ENCODE peak calls at places on chromosomes 16 and 17, in five cellular contexts. M is heart right ventricle, B is BE2C, Z is esophagus muscularis mucosa, K is RWPE2. H is an unnamed sample. For H3K36me3, the result is how much of the 10 kb centered on the place peaks cover.

GRCh38 chr17:68184816-68185436 is 62.9 kb upstream of the AMZ2 start:
- DNase-seq in M (no peak), B (no peak), Z (no peak), K (no peak), H (no peak)

GRCh38 chr17:83012873-83013778 is 66.3 kb upstream of the METRNL start:
- DNase-seq in M (no peak), B (no peak), Z (peak), K (peak), H (peak)

GRCh38 chr16:54067317-54068065 is 219.1 kb downstream of the IRX3 start:
- DNase-seq in M (no peak), B (no peak), Z (no peak), K (no peak), H (no peak)

GRCh38 chr17:73800893-73801292 is 156.6 kb upstream of the SDK2 start:
- DNase-seq in M (no peak), B (no peak), Z (no peak), K (peak), H (no peak)

GRCh38 chr17:78615631-78616030 is 38.4 kb upstream of the DNAH17 start:
- DNase-seq in M (no peak), B (no peak), Z (no peak), K (no peak), H (no peak)

GRCh38 chr17:49589556-49589885 is 13.8 kb downstream of the NXPH3 start:
- DNase-seq in M (no peak), B (no peak), Z (no peak), K (no peak), H (no peak)

GRCh38 chr17:41308918-41309359 is at the start of gene KRTAP16-1:
- DNase-seq in M (no peak), B (no peak), Z (no peak), K (no peak), H (no peak)

GRCh38 chr16:89422905-89423630 is 67.3 kb downstream of the ANKRD11 start:
- DNase-seq in M (no peak), B (no peak), Z (no peak), K (no peak), H (peak)

GRCh38 chr17:28385037-28385797 is 13.7 kb downstream of the SARM1 start:
- DNase-seq in M (no peak), B (no peak), Z (no peak), K (peak), H (no peak)

GRCh38 chr17:29133146-29133713 is 47.0 kb downstream of the MYO18A start:
- DNase-seq in M (no peak), B (no peak), Z (no peak), K (no peak), H (peak)

GRCh38 chr16:26606381-26607150 is 460.2 kb upstream of the C16orf82 start:
- DNase-seq in M (no peak), B (no peak), Z (peak), K (no peak), H (no peak)

GRCh38 chr16:89122322-89122831 is 28.7 kb downstream of the ACSF3 start:
- DNase-seq in M (peak), B (no peak), Z (no peak), K (peak), H (no peak)

GRCh38 chr17:51739245-51739886 is 419.1 kb downstream of the CA10 start:
- DNase-seq in M (no peak), B (no peak), Z (no peak), K (no peak), H (no peak)

GRCh38 chr16:83979456-83979855 is 11.4 kb downstream of the NECAB2 start:
- DNase-seq in M (no peak), B (no peak), Z (no peak), K (no peak), H (no peak)

GRCh38 chr17:39173539-39174274 is 7.7 kb upstream of the ARL5C start:
- DNase-seq in M (no peak), B (no peak), Z (no peak), K (no peak), H (no peak)

GRCh38 chr17:59001158-59001814 is 105.4 kb downstream of the TRIM37 start:
- DNase-seq in M (no peak), B (no peak), Z (no peak), K (no peak), H (no peak)

GRCh38 chr17:41073676-41074075 is 8.0 kb upstream of the KRTAP2-4 start:
- DNase-seq in M (no peak), B (no peak), Z (no peak), K (no peak), H (no peak)

GRCh38 chr16:8944113-8944765 is 19.5 kb downstream of the USP7 start:
- DNase-seq in M (no peak), B (no peak), Z (no peak), K (no peak), H (no peak)

GRCh38 chr16:51165043-51165442 is 14.0 kb upstream of the SALL1 start:
- DNase-seq in M (no peak), B (no peak), Z (no peak), K (no peak), H (no peak)

GRCh38 chr16:56269824-56270684 is 78.8 kb downstream of the GNAO1 start:
- DNase-seq in M (peak), B (peak), Z (no peak), K (no peak), H (peak)

GRCh38 chr17:62787358-62787757 is 20.8 kb downstream of the MARCHF10 start:
- DNase-seq in M (no peak), B (no peak), Z (no peak), K (no peak), H (no peak)

GRCh38 chr17:70327279-70327678 is 157.9 kb downstream of the KCNJ2 start:
- DNase-seq in M (no peak), B (no peak), Z (no peak), K (no peak), H (no peak)

GRCh38 chr17:75535119-75535537 is 9.6 kb downstream of the LLGL2 start:
- DNase-seq in M (no peak), B (no peak), Z (no peak), K (no peak), H (no peak)

GRCh38 chr17:75832164-75832651 is 12.0 kb downstream of the UNC13D start:
- DNase-seq in M (no peak), B (no peak), Z (no peak), K (no peak), H (peak)

GRCh38 chr16:457732-458400 is 32.4 kb downstream of the RAB11FIP3 start:
- DNase-seq in M (no peak), B (peak), Z (no peak), K (no peak), H (peak)

GRCh38 chr16:1792836-1793577 is 498 bp downstream of the IGFALS start:
- DNase-seq in M (no peak), B (no peak), Z (no peak), K (peak), H (no peak)

GRCh38 chr16:67481561-67482259 is 753 bp upstream of the ATP6V0D1 start:
- DNase-seq in M (peak), B (peak), Z (no peak), K (no peak), H (no peak)

GRCh38 chr16:49067776-49068175 is 213.9 kb downstream of the CBLN1 start:
- DNase-seq in M (no peak), B (no peak), Z (peak), K (no peak), H (no peak)

GRCh38 chr16:85752511-85753420 is 1.9 kb upstream of the C16orf74 start:
- DNase-seq in M (peak), B (peak), Z (no peak), K (no peak), H (peak)

DNA sequence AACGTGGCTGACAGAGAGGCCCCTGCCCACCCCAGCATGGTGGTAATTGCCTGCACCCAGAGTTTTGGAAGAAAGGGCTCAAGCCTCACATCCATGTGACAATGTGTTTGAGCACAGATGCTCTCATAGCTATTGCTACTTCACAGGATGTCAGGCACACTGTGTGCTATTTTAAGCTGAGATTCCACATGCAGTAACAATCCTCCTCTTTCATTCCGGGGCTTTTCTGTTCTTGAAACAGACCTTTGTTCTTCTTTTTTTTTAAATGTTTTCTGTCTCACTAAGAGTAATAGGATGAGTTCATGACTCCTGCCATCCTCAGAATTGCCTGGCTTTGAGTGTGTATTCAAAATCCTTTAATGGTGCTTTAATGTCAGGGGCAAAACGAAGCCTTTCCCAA is 198.9 kb downstream of the ABCC12 start:
- DNase-seq in M (no peak), B (no peak), Z (no peak), K (no peak), H (no peak)
- H3K36me3 ChIP-seq in M (under half), B (under half), Z (under half), K (under half), H (under half)

GRCh38 chr17:14196337-14196997 is 40.2 kb downstream of the CDRT15 start:
- DNase-seq in M (no peak), B (no peak), Z (no peak), K (no peak), H (no peak)
- TF ChIP-seq CTCF in M (no peak), B (peak), Z (no peak), K (no peak), H (no peak)

DNA sequence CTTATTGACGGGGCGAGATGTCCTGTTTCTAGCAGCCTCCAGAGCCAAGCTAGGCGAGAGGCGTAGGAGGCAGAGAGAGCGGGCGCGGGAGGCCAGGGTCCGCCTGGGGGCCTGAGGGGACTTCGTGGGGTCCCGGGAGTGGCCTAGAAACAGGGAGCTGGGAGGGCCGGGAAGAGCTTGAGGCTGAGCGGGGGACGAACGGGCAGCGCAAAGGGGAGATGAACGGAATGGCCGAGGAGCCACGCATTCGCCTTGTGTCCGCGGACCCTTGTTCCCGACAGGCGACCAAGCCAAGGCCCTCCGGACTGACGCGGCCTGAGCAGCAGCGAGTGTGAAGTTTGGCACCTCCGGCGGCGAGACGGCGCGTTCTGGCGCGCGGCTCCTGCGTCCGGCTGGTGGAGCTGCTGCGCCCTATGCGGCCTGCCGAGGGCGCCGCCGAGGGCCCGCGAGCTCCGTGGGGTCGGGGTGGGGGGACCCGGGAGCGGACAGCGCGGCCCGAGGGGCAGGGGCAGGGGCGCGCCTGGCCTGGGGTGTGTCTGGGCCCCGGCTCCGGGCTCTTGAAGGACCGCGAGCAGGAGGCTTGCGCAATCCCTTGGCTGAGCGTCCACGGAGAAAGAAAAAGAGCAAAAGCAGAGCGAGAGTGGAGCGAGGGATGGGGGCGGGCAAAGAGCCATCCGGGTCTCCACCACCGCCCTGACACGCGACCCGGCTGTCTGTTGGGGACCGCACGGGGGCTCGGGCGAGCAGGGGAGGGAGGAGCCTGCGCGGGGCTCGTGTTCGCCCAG is 1.2 kb upstream of the CBX4 start:
- DNase-seq in M (peak), B (no peak), Z (no peak), K (no peak), H (peak)
- H3K36me3 ChIP-seq in M (under half), B (under half), Z (under half), K (under half), H (under half)

GRCh38 chr16:75803753-75804152 is 77.5 kb upstream of the CPHXL start:
- DNase-seq in M (no peak), B (no peak), Z (no peak), K (no peak), H (no peak)

GRCh38 chr16:75805946-75806345 is 79.7 kb upstream of the CPHXL start:
- DNase-seq in M (no peak), B (no peak), Z (no peak), K (no peak), H (no peak)

GRCh38 chr16:75804368-75804767 is 78.1 kb upstream of the CPHXL start:
- DNase-seq in M (no peak), B (no peak), Z (no peak), K (no peak), H (no peak)

GRCh38 chr16:75798714-75799113 is 72.4 kb upstream of the CPHXL start:
- DNase-seq in M (no peak), B (no peak), Z (no peak), K (no peak), H (no peak)

DNA sequence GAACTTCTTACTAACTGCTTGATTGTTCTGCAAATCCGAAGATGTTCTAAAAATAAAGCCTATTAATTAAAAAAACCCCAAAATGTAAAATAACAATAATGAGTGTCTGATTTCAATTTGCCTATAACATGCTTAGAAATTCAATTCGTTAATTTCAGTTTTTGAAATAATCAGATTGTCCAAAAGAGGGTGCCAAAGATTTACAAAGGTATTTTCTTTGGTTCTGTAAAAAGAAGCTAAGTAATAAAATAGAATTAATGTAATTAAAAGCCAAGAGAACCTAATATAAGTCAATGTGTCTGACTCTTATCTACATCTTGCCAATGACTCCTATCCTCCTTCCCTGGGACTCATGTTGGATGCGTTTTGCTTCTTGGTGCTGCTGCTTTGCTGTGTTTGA is 75.0 kb upstream of the CPHXL start:
- DNase-seq in M (no peak), B (no peak), Z (no peak), K (no peak), H (no peak)
- TF ChIP-seq CTCF in M (no peak), B (no peak), Z (no peak), K (peak), H (no peak)

DNA sequence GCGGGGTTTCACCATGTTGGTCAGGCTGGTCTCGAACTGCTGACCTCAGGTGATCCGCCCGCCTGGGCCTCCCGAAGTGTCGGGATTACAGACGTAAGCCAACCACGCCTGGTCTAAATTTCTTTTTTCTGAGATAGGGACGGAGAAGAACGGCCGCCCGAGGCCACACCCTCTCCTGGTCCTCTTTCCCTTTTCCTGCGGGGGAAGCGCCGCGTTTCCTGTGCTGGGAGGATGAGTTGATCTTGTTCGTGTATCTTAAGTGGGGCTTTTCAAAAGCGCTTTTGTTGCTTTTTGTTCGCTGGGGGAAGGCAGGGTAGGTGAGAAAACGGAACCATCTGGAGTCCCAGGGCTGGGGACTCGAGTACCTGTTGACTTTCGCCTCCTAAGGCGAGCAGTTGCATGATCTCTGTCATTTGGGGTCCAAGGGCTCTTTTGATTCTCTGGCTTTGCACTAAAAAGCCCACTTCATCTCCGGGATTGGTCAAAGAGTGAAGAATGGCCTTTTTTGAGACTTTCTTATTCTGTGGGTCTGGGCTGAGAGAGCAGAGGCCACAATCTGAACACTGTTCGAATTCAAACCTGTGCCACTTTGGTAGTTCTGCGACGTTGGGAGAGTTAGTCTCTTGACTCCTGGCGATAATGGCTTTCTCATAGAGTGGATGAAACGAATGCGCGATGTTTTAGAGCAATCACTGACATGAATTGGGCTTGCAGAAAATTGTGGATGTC is 1.3 kb downstream of the FUS start:
- DNase-seq in M (peak), B (peak), Z (no peak), K (no peak), H (peak)
- H3K36me3 ChIP-seq in M (under half), B (half or more), Z (under half), K (half or more), H (under half)

GRCh38 chr16:87060026-87060986 is 256.9 kb downstream of the C16orf95 start:
- DNase-seq in M (no peak), B (no peak), Z (no peak), K (no peak), H (peak)
- TF ChIP-seq CTCF in M (peak), B (no peak), Z (no peak), K (peak), H (peak)

DNA sequence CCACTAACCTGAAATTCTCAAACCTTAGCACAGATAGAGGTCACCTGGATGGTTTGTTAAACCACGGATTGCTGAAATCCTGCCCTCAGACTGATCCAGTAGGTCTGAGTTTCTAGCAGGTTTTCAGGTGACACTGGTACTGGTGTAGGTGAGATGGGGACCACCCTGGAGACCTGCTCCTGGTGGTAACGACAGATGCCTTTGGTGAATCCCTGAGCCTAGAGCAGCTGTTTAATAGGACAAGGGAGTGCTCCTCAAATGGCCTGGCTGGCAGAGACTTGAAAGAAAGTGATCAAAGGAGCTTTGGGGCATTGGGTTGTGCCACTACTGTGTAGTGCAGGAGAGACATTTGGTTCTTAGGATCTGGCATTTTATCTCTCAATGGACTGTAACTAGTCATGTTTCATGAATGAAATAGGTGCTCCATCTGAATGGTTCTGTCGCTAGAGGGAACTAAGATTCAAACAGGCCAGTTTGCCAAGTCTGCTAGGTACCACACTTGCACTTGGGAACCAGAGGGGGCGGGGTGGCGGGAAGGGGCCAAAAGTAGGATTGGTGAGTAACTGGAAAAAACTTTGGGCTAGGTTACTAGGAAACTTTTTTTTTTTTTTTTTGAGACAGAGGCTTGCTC is 2.9 kb upstream of the IFI35 start:
- DNase-seq in M (no peak), B (no peak), Z (no peak), K (no peak), H (no peak)
- H3K36me3 ChIP-seq in M (under half), B (half or more), Z (half or more), K (half or more), H (under half)

GRCh38 chr16:12057276-12057675 is 80.7 kb downstream of the SNX29 start:
- DNase-seq in M (no peak), B (no peak), Z (no peak), K (no peak), H (no peak)
- TF ChIP-seq CTCF in M (no peak), B (no peak), Z (no peak), K (no peak), H (no peak)

GRCh38 chr17:5513610-5514009 is 27.2 kb downstream of the MIS12 start:
- DNase-seq in M (no peak), B (no peak), Z (no peak), K (no peak), H (no peak)
- H3K36me3 ChIP-seq in M (under half), B (under half), Z (under half), K (under half), H (under half)

DNA sequence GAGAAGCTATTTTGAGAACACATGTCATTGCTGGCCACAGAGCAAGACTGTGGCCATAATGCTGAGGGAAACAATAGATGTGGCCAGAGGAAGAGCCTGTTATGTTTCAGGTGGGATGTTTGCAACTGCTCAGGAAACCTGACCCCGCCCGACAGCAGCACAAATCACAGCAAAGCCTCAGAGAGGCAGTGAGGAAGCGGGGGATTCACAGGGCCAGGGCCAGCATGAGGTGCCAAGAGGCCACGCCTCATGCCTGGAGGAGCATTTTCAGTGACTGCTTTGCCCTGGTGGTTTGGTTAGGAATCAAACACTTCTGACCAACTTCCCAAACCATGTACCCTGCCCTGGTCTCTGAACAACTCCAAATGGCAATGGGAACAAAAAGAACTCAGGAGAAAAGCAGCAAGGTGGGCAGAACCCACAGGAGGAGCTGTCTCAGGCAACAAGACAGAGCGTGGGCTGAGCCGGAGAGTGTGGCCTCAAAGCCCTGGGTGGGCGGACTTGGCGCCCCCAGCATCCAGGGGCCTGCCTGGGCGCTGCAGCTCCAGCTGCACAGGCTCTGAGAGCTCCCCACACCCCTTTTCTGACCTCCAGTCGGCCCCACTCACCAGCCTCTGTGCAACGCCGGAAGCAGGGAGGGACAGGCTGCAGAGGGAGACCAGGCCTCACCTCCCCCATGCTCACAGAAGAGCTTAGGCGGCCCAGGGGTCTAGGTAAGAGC is 20.6 kb downstream of the HIC1 start:
- DNase-seq in M (peak), B (peak), Z (no peak), K (no peak), H (peak)
- TF ChIP-seq CTCF in M (no peak), B (no peak), Z (no peak), K (no peak), H (peak)